ENCODE peak calls at places on chromosomes 12 and 14, in five cellular contexts. B, Y, X, F and U are unnamed samples. For H3K36me3 and H3K27me3, the result is how much of the 10 kb centered on the place peaks cover.

GRCh38 chr12:15834575-15834974 is 45.4 kb upstream of the EPS8 start:
- DNase-seq in B (no peak), Y (no peak), X (no peak), F (no peak), U (no peak)

GRCh38 chr14:58747181-58747580 is 109.4 kb downstream of the DACT1 start:
- DNase-seq in B (peak), Y (no peak), X (peak), F (peak), U (no peak)

GRCh38 chr14:89921896-89922548 is 32.5 kb downstream of the EFCAB11 start:
- DNase-seq in B (no peak), Y (no peak), X (no peak), F (peak), U (no peak)

GRCh38 chr12:52514471-52515318 is 5.5 kb downstream of the KRT5 start:
- DNase-seq in B (no peak), Y (no peak), X (no peak), F (no peak), U (peak)

GRCh38 chr14:33525626-33526025 is 425.2 kb downstream of the EGLN3 start:
- DNase-seq in B (no peak), Y (no peak), X (no peak), F (no peak), U (no peak)

GRCh38 chr14:63421226-63421625 is 102.5 kb upstream of the GPHB5 start:
- DNase-seq in B (no peak), Y (no peak), X (no peak), F (no peak), U (no peak)

GRCh38 chr14:97602438-97603117 is 805.4 kb downstream of the VRK1 start:
- DNase-seq in B (peak), Y (no peak), X (no peak), F (no peak), U (no peak)

GRCh38 chr12:109983432-109984142 is 12.6 kb downstream of the GIT2 start:
- DNase-seq in B (peak), Y (no peak), X (no peak), F (no peak), U (no peak)

GRCh38 chr12:76080729-76081415 is 3.6 kb downstream of the NAP1L1 start:
- DNase-seq in B (no peak), Y (no peak), X (no peak), F (no peak), U (peak)

GRCh38 chr12:25784669-25785068 is 173.8 kb upstream of the RASSF8 start:
- DNase-seq in B (no peak), Y (no peak), X (no peak), F (no peak), U (no peak)

GRCh38 chr14:68669101-68669500 is 123.8 kb downstream of the ZFP36L1 start:
- DNase-seq in B (peak), Y (no peak), X (no peak), F (no peak), U (no peak)

GRCh38 chr14:55249423-55249822 is 21.8 kb upstream of the FBXO34 start:
- DNase-seq in B (no peak), Y (no peak), X (no peak), F (peak), U (no peak)

GRCh38 chr12:44674866-44675265 is 201.2 kb downstream of the NELL2 start:
- DNase-seq in B (no peak), Y (no peak), X (no peak), F (no peak), U (no peak)

GRCh38 chr14:31806249-31806648 is 245.0 kb downstream of the NUBPL start:
- DNase-seq in B (no peak), Y (no peak), X (no peak), F (peak), U (no peak)

GRCh38 chr12:124392271-124392990 is 97.5 kb downstream of the RFLNA start:
- DNase-seq in B (peak), Y (peak), X (peak), F (peak), U (peak)

GRCh38 chr12:67811437-67812361 is 163.2 kb downstream of the DYRK2 start:
- DNase-seq in B (no peak), Y (no peak), X (no peak), F (peak), U (no peak)

GRCh38 chr12:25276199-25276937 is 25.6 kb upstream of the KRAS start:
- DNase-seq in B (peak), Y (no peak), X (no peak), F (peak), U (no peak)

GRCh38 chr12:95393191-95393790 is 80.7 kb upstream of the METAP2 start:
- DNase-seq in B (no peak), Y (no peak), X (no peak), F (no peak), U (no peak)

GRCh38 chr14:69695664-69696527 is 71.0 kb upstream of the SRSF5 start:
- DNase-seq in B (peak), Y (no peak), X (no peak), F (peak), U (no peak)

GRCh38 chr14:59107819-59108218 is 80.6 kb upstream of the DAAM1 start:
- DNase-seq in B (no peak), Y (no peak), X (peak), F (no peak), U (no peak)

GRCh38 chr12:103799504-103800251 is 41.4 kb downstream of the NT5DC3 start:
- DNase-seq in B (peak), Y (no peak), X (peak), F (peak), U (no peak)

DNA sequence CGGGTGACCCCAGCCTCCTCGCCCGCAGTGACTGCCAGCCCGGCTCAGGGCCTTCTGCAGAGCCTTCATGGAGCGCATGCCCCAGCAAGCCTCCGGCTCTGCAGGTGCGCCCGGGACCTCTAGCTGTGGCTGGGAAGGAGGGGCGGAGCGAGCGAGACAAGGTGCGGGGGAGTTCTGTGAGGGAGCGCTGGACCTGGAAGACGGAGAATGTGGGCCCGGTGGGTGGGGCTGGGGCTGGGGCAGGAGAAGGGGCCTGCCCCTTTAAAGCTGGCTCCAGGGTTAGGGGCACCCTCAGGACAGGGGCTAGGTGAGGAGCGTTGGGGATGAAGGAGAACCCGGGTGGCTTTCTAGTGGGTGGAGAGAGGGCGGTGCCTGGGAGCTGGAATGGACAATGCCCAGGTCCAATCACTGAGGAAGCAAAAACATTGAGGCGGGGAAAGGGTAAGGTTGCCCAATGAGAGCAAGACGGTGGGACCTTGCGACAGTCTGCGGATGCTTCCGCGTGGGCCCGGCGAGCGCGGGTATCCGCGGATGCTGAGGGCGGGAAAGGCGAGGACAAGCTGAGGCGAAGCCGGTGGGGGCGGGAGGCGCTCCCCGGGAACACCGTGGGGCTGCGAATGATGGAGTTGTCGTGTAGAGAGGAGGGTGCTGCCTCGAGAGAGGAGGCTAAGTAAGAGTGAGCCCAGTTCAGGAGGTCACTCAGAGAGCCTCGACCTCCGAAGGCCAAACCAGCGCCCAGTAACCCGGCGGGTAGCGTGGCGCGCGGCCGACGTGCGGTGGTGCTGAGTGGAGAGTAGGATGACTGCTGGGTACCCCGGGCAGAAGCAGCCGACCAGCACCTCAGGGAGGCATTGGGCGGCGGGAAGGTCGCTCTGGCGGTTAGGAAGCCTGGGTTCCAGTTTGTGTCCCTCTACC is at the start of gene GLS2:
- DNase-seq in B (peak), Y (peak), X (peak), F (peak), U (peak)
- H3K4me3 ChIP-seq in B (peak), Y (peak), X (peak), F (peak), U (peak)

GRCh38 chr12:113163030-113163360 is 13.5 kb downstream of the CFAP73 start:
- DNase-seq in B (no peak), Y (no peak), X (no peak), F (no peak), U (no peak)
- H3K36me3 ChIP-seq in B (under half), Y (half or more), X (under half), F (half or more), U (under half)

DNA sequence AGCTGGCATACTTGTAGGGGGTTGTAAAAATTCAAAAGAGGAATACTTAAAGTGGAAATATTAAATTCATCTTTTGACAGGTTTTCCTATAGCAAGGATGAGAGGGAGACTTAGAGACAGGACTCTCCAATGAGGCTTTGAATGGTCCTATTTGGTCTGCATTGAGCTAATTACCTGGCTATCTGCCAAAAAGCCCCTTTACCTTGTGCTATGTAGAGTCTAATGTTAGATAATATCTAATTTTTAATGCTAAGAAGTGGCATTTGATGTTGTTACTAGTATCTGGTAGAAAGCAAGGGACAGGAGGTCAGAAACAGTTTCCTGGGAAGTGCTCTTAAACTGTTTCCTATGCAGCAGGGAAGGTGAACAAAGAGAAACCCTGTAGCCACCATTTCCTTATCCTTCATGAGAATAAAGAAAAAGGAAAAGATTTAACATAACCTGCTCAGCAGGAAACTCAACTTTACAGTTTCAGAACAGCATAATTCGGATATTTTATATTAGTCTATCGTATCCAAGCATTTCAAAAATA is 550.0 kb downstream of the SOX5 start:
- DNase-seq in B (no peak), Y (no peak), X (no peak), F (no peak), U (no peak)
- H3K27me3 ChIP-seq in B (under half), Y (under half), X (under half), F (under half), U (under half)

GRCh38 chr14:64761441-64762043 is 57.3 kb downstream of the PLEKHG3 start:
- DNase-seq in B (no peak), Y (no peak), X (peak), F (peak), U (no peak)
- H3K4me3 ChIP-seq in B (no peak), Y (no peak), X (no peak), F (no peak), U (no peak)

GRCh38 chr14:24293525-24293924 is 6.1 kb downstream of the DHRS1 start:
- DNase-seq in B (no peak), Y (no peak), X (no peak), F (no peak), U (no peak)
- H3K36me3 ChIP-seq in B (under half), Y (under half), X (under half), F (under half), U (under half)

DNA sequence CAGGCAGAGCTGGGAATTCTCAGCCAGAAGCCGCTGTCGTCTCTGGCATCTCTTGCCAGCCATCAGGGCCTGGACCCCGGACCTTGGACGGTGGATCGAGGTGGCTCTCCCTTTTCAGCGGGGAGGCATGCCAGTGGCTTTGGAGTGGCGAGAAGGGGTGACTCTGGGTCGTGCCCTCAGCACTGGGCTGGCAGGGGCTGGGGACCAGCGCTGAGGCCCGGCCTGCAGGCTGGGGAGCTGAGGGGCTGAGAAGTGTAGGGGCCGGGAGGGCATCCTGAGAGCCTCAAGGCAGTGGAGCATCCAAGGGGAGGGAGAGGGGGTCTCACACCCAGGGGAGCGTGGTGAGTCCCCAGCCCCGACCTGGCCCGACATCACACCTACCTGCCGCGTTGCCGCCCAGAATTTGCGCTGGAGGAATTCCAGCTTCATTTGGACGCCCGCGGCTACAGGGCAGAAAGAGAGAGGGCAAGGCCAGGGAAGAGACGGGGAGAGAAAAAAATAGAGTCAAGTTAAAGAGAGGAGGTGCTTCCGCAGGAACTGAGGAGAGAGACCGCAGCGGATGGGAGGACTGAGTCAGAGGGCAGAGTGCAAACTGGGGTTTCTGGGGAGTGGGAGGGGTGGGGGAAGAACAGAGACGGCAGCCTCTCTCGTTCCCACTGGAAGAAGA is 9.0 kb upstream of the LRTM2 start:
- DNase-seq in B (peak), Y (no peak), X (no peak), F (peak), U (no peak)
- H3K27me3 ChIP-seq in B (under half), Y (under half), X (under half), F (under half), U (under half)

DNA sequence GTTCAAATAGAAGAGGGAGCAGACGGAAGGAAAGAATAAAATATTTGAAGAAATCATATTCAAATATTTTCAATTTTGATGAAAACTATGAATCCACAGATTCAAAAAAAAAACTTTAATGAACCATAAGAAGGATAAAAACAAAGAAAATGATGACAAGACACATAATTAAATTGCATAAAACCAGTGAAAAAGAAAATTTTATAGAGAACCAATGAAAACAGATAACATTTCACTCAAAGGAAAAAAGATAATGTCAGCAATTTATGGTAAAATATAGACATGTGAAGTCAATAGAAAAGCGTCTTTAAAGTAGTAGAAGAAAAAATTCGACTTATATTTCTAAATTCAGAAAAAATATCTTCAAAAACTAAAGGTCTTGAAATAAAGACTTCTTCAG is 546.5 kb upstream of the ATXN7L3B start:
- DNase-seq in B (no peak), Y (no peak), X (no peak), F (no peak), U (no peak)
- H3K4me3 ChIP-seq in B (no peak), Y (no peak), X (no peak), F (no peak), U (no peak)

DNA sequence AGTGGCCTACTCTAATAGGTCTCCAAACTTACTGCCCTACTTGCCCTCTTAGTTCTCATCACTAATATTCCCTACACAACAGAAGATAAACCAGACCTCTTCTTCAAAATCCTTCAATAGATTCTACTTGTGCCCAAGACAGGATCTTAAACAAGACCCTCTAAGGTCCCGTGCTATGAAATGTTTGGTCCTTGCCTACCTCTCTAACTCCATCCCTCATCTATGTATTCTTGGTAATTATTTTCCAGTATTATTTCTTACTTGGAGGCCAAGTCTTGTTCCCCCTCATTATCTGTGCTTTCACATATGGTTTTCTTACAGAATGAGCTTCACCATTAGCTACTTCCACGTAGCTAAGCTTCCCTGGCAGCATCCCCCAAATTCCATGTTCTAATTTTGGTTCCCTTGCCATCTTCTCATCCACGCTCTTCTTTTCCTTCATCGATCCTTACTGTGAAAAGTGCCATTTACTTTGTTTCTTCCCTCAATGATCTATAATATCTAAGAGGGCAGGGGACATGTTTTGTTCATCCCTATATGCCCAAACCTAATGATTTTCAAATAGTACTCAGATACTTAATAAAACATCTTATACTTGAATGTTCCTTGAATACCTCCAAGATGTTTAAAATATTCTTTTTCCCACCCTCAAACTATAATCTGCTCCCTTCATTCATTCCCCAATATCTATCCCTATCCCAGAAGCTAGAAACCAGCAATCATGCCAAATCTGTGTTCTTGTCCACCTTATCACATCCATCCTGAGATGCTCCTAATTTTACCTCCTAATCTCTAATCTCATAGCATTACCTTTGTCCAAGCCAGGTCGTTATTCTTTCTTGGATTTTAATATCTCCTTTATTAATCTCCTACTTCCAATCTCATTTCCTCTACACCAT is 10.1 kb downstream of the HNRNPC start:
- DNase-seq in B (no peak), Y (no peak), X (no peak), F (no peak), U (no peak)
- H3K36me3 ChIP-seq in B (under half), Y (under half), X (under half), F (under half), U (under half)

DNA sequence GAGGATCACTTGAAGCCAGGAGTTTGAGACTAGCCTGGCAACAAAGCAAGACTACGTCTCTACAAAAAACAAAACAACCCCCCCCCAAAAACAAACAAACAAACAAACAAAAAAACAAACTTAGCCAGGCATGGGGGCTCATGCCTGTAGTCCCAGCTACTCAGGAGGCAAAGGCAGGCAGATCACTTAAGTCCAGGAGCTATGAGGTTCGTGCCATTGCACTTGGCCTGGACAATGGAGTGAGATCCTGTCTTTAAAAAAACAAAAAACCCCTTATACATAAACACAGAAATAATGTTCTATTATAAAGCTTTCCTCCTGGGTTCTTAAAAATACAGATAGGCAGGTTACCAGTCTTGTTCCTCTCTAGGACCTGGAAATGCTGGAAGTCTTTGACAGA is 1.6 kb downstream of the GTSF1 start:
- DNase-seq in B (no peak), Y (no peak), X (no peak), F (no peak), U (no peak)
- H3K27me3 ChIP-seq in B (under half), Y (under half), X (under half), F (under half), U (under half)